ENCODE peak calls at places on chromosome 17, in eight cellular contexts. Y, L, W, A, T, H, X and U are unnamed samples.

GRCh38 chr17:42518046-42518754 is 17.8 kb upstream of the NAGLU start:
- DNase-seq in Y (peak; percentile 95), L (no peak), W (peak; percentile 98), A (no peak), T (peak; percentile 73), H (peak; percentile 97), X (no peak), U (no peak)

GRCh38 chr17:6160188-6160555 is 90.0 kb downstream of the WSCD1 start:
- DNase-seq in Y (no peak), L (no peak), W (no peak), A (no peak), T (no peak), H (no peak), X (no peak), U (no peak)

GRCh38 chr17:29514792-29515191 is 52.0 kb downstream of the ABHD15 start:
- DNase-seq in Y (no peak), L (no peak), W (peak; percentile 62), A (no peak), T (no peak), H (no peak), X (peak; percentile 3), U (no peak)

GRCh38 chr17:6549384-6550036 is 6.8 kb downstream of the PITPNM3 start:
- DNase-seq in Y (no peak), L (no peak), W (no peak), A (no peak), T (no peak), H (no peak), X (no peak), U (no peak)

GRCh38 chr17:45160505-45161287 is 979 bp upstream of the HEXIM2 start:
- DNase-seq in Y (peak; percentile 74), L (peak; percentile 81), W (peak; percentile 75), A (peak; percentile 88), T (peak; percentile 93), H (peak; percentile 36), X (peak; percentile 93), U (peak; percentile 46)

GRCh38 chr17:56478836-56479447 is 114.6 kb upstream of the NOG start:
- DNase-seq in Y (no peak), L (no peak), W (peak; percentile 13), A (peak; percentile 9), T (no peak), H (peak; percentile 20), X (peak; percentile 39), U (peak; percentile 15)

GRCh38 chr17:38872671-38873385 is 3.0 kb downstream of the LASP1 start:
- DNase-seq in Y (no peak), L (no peak), W (no peak), A (no peak), T (no peak), H (no peak), X (no peak), U (no peak)

GRCh38 chr17:37821025-37821713 is 76.3 kb upstream of the HNF1B start:
- DNase-seq in Y (no peak), L (no peak), W (no peak), A (no peak), T (no peak), H (peak; percentile 25), X (no peak), U (no peak)

GRCh38 chr17:81127133-81127455 is 38.2 kb upstream of the PVALEF start:
- DNase-seq in Y (no peak), L (no peak), W (no peak), A (no peak), T (no peak), H (no peak), X (no peak), U (no peak)

GRCh38 chr17:62937636-62938035 is 28.4 kb upstream of the TANC2 start:
- DNase-seq in Y (no peak), L (no peak), W (no peak), A (no peak), T (no peak), H (no peak), X (no peak), U (no peak)

GRCh38 chr17:81379523-81379942 is 15.7 kb upstream of the BAHCC1 start:
- DNase-seq in Y (no peak), L (no peak), W (no peak), A (no peak), T (peak; percentile 72), H (no peak), X (no peak), U (no peak)

GRCh38 chr17:77086433-77087010 is 54.2 kb upstream of the SEC14L1 start:
- DNase-seq in Y (peak; percentile 86), L (peak; percentile 89), W (peak; percentile 65), A (peak; percentile 89), T (peak; percentile 95), H (peak; percentile 62), X (peak; percentile 90), U (peak; percentile 83)

GRCh38 chr17:83176956-83177583 is 97.7 kb downstream of the METRNL start:
- DNase-seq in Y (no peak), L (peak; percentile 38), W (no peak), A (peak; percentile 3), T (no peak), H (no peak), X (no peak), U (no peak)

GRCh38 chr17:32120086-32120485 is 22.2 kb upstream of the RHOT1 start:
- DNase-seq in Y (no peak), L (no peak), W (no peak), A (no peak), T (no peak), H (no peak), X (no peak), U (no peak)

GRCh38 chr17:44901323-44901965 is 2.2 kb upstream of the EFTUD2 start:
- DNase-seq in Y (no peak), L (no peak), W (peak; percentile 60), A (no peak), T (no peak), H (peak; percentile 83), X (no peak), U (no peak)

GRCh38 chr17:65345261-65346060 is 208.3 kb downstream of the RGS9 start:
- DNase-seq in Y (no peak), L (peak; percentile 60), W (no peak), A (no peak), T (no peak), H (no peak), X (no peak), U (no peak)

GRCh38 chr17:75390982-75391381 is 14.5 kb downstream of the GRB2 start:
- DNase-seq in Y (no peak), L (no peak), W (peak; percentile 59), A (no peak), T (no peak), H (no peak), X (no peak), U (no peak)

GRCh38 chr17:72123964-72124791 is 3.4 kb downstream of the SOX9 start:
- DNase-seq in Y (no peak), L (no peak), W (no peak), A (no peak), T (no peak), H (no peak), X (no peak), U (no peak)

GRCh38 chr17:28920191-28920590 is 17.3 kb upstream of the DHRS13 start:
- DNase-seq in Y (no peak), L (no peak), W (no peak), A (no peak), T (no peak), H (no peak), X (no peak), U (no peak)

GRCh38 chr17:8426094-8426720 is 9.5 kb upstream of the NDEL1 start:
- DNase-seq in Y (no peak), L (no peak), W (no peak), A (no peak), T (no peak), H (no peak), X (no peak), U (no peak)

GRCh38 chr17:39199673-39199985 is 454 bp upstream of the RPL19 start:
- DNase-seq in Y (no peak), L (no peak), W (no peak), A (no peak), T (no peak), H (no peak), X (peak; percentile 42), U (no peak)

GRCh38 chr17:81035389-81036127 is 607 bp downstream of the BAIAP2 start:
- DNase-seq in Y (no peak), L (no peak), W (no peak), A (no peak), T (peak; percentile 88), H (peak; percentile 14), X (peak; percentile 53), U (no peak)

GRCh38 chr17:78998311-78999055 is 11.1 kb downstream of the CANT1 start:
- DNase-seq in Y (peak; percentile 16), L (no peak), W (no peak), A (peak; percentile 81), T (peak; percentile 86), H (no peak), X (no peak), U (peak; percentile 27)

GRCh38 chr17:66426397-66427033 is 124.1 kb downstream of the PRKCA start:
- DNase-seq in Y (no peak), L (peak; percentile 64), W (no peak), A (no peak), T (no peak), H (no peak), X (no peak), U (peak; percentile 28)
- TF ChIP-seq CTCF in Y (no peak), L (peak; percentile 48), W (peak; percentile 20), A (peak; percentile 57), T (peak; percentile 41), H (peak; percentile 45), X (peak; percentile 36), U (no peak)

DNA sequence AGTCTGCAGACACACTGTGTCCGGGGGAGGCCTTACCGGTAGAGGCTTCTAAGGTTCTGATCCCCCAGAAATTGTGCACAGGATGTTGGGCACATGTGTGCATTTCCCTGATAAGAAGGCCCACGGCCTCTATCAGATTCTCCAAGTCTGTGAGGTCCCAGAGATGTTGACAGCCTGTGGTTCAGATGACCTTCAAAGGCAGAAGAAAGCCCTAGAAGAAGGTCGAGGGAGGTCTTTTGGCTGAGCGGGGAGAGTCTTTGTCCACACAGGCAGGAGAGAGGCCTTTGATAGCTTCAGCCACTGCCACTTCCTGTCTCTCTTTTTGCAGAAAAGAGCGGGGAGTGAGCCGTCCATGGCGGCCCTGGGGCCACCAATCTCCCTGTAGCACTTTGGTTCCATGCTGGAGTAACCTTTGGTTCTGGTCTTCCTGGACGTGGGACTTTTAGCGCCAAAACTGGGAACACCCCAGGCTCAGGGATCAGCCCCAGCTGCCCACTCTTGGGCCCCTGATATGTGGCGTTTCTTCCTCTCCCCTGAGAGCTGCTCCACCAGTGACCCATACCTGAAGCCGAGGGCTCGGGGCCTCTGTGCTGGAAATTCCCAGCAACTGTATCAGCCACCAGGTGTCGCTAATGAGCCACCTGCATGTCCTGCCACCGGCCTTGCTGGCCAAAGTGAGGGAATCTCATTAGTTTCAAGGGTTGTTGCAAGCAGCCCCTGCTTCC is 28.1 kb upstream of the LGALS9 start:
- DNase-seq in Y (peak; percentile 78), L (peak; percentile 81), W (peak; percentile 60), A (peak; percentile 70), T (peak; percentile 91), H (peak; percentile 58), X (peak; percentile 87), U (peak; percentile 87)
- TF ChIP-seq CTCF in Y (peak; percentile 89), L (peak; percentile 88), W (peak; percentile 94), A (peak; percentile 84), T (peak; percentile 95), H (peak; percentile 98), X (peak; percentile 95), U (peak; percentile 84)

GRCh38 chr17:4246674-4247073 is 17.1 kb downstream of the ANKFY1 start:
- DNase-seq in Y (no peak), L (no peak), W (no peak), A (no peak), T (no peak), H (no peak), X (no peak), U (no peak)
- TF ChIP-seq CTCF in Y (no peak), L (no peak), W (no peak), A (no peak), T (no peak), H (no peak), X (no peak), U (no peak)

GRCh38 chr17:70808596-70808995 is 639.3 kb downstream of the KCNJ2 start:
- DNase-seq in Y (no peak), L (no peak), W (no peak), A (peak; percentile 8), T (no peak), H (no peak), X (no peak), U (no peak)
- TF ChIP-seq CTCF in Y (no peak), L (no peak), W (peak; percentile 29), A (peak; percentile 72), T (no peak), H (peak; percentile 52), X (peak; percentile 26), U (no peak)